ENCODE peak calls at places on chromosomes 2 and 18, in six cellular contexts. One of them, this sample, is unnamed.

GRCh38 chr18:75213610-75214009 is 3.0 kb downstream of the TSHZ1 start:
- DNase-seq in GM12878: no peak
- DNase-seq in A549: no peak
- DNase-seq in HepG2: no peak
- DNase-seq in endothelial cell of umbilical vein: peak; percentile 96
- DNase-seq in K562: no peak
- DNase-seq in this sample: no peak

GRCh38 chr18:11950824-11951223 is 30.5 kb upstream of the IMPA2 start:
- DNase-seq in A549: no peak
- DNase-seq in K562: no peak
- DNase-seq in GM12878: no peak
- DNase-seq in endothelial cell of umbilical vein: no peak
- DNase-seq in HepG2: no peak
- DNase-seq in this sample: no peak

GRCh38 chr2:165406053-165406628 is 63.4 kb upstream of the CSRNP3 start:
- DNase-seq in K562: no peak
- DNase-seq in HepG2: no peak
- DNase-seq in GM12878: no peak
- DNase-seq in endothelial cell of umbilical vein: no peak
- DNase-seq in A549: no peak
- DNase-seq in this sample: no peak

GRCh38 chr2:7825591-7826312 is 856.1 kb upstream of the ID2 start:
- DNase-seq in HepG2: peak; percentile 80
- DNase-seq in endothelial cell of umbilical vein: no peak
- DNase-seq in K562: no peak
- DNase-seq in A549: peak; percentile 66
- DNase-seq in GM12878: peak; percentile 78
- DNase-seq in this sample: no peak

GRCh38 chr2:181070834-181071200 is 90.4 kb downstream of the UBE2E3 start:
- DNase-seq in endothelial cell of umbilical vein: no peak
- DNase-seq in K562: no peak
- DNase-seq in HepG2: no peak
- DNase-seq in A549: no peak
- DNase-seq in GM12878: no peak
- DNase-seq in this sample: no peak

GRCh38 chr2:7355781-7356180 is 438.6 kb downstream of the RNF144A start:
- DNase-seq in A549: no peak
- DNase-seq in HepG2: no peak
- DNase-seq in GM12878: no peak
- DNase-seq in K562: no peak
- DNase-seq in endothelial cell of umbilical vein: no peak
- DNase-seq in this sample: no peak

GRCh38 chr2:7915302-7916200 is 766.3 kb upstream of the ID2 start:
- DNase-seq in GM12878: no peak
- DNase-seq in K562: no peak
- DNase-seq in endothelial cell of umbilical vein: no peak
- DNase-seq in HepG2: no peak
- DNase-seq in A549: no peak
- DNase-seq in this sample: no peak

GRCh38 chr2:222296911-222297599 is 1.7 kb downstream of the PAX3 start:
- DNase-seq in GM12878: no peak
- DNase-seq in K562: no peak
- DNase-seq in A549: no peak
- DNase-seq in endothelial cell of umbilical vein: no peak
- DNase-seq in HepG2: no peak
- DNase-seq in this sample: peak; percentile 82

GRCh38 chr2:216574046-216574445 is 59.2 kb upstream of the IGFBP2 start:
- DNase-seq in GM12878: no peak
- DNase-seq in endothelial cell of umbilical vein: no peak
- DNase-seq in A549: no peak
- DNase-seq in HepG2: no peak
- DNase-seq in K562: no peak
- DNase-seq in this sample: peak; percentile 82

GRCh38 chr2:61461404-61461803 is 9.5 kb downstream of the USP34 start:
- DNase-seq in endothelial cell of umbilical vein: no peak
- DNase-seq in GM12878: no peak
- DNase-seq in A549: no peak
- DNase-seq in HepG2: no peak
- DNase-seq in K562: no peak
- DNase-seq in this sample: no peak

GRCh38 chr2:110871637-110872036 is 139.3 kb downstream of the ACOXL start:
- DNase-seq in HepG2: no peak
- DNase-seq in K562: no peak
- DNase-seq in GM12878: no peak
- DNase-seq in endothelial cell of umbilical vein: no peak
- DNase-seq in A549: no peak
- DNase-seq in this sample: no peak

GRCh38 chr2:150480241-150480640 is 7.2 kb downstream of the RND3 start:
- DNase-seq in HepG2: no peak
- DNase-seq in endothelial cell of umbilical vein: peak; percentile 49
- DNase-seq in K562: no peak
- DNase-seq in GM12878: no peak
- DNase-seq in A549: no peak
- DNase-seq in this sample: no peak

GRCh38 chr2:241844066-241844728 is 14.5 kb downstream of the PDCD1 start:
- DNase-seq in HepG2: no peak
- DNase-seq in K562: peak; percentile 84
- DNase-seq in endothelial cell of umbilical vein: peak; percentile 44
- DNase-seq in A549: peak; percentile 43
- DNase-seq in GM12878: no peak
- DNase-seq in this sample: peak; percentile 87

GRCh38 chr2:97730245-97730644 is 16.9 kb downstream of the ZAP70 start:
- DNase-seq in A549: no peak
- DNase-seq in GM12878: no peak
- DNase-seq in endothelial cell of umbilical vein: no peak
- DNase-seq in K562: no peak
- DNase-seq in HepG2: no peak
- DNase-seq in this sample: no peak

GRCh38 chr2:236745420-236746210 is 176.0 kb downstream of the ACKR3 start:
- DNase-seq in GM12878: no peak
- DNase-seq in K562: no peak
- DNase-seq in HepG2: peak; percentile 10
- DNase-seq in endothelial cell of umbilical vein: no peak
- DNase-seq in A549: peak; percentile 71
- DNase-seq in this sample: no peak

GRCh38 chr18:13471495-13471845 is 252.9 kb downstream of the LDLRAD4 start:
- DNase-seq in K562: no peak
- DNase-seq in endothelial cell of umbilical vein: no peak
- DNase-seq in A549: no peak
- DNase-seq in HepG2: no peak
- DNase-seq in GM12878: no peak
- DNase-seq in this sample: no peak

GRCh38 chr18:68229351-68229750 is 485.6 kb downstream of the TMX3 start:
- DNase-seq in GM12878: no peak
- DNase-seq in A549: no peak
- DNase-seq in HepG2: no peak
- DNase-seq in endothelial cell of umbilical vein: no peak
- DNase-seq in K562: no peak
- DNase-seq in this sample: no peak

GRCh38 chr2:62309465-62310091 is 113.7 kb downstream of the B3GNT2 start:
- DNase-seq in HepG2: no peak
- DNase-seq in A549: no peak
- DNase-seq in GM12878: peak; percentile 99
- DNase-seq in endothelial cell of umbilical vein: peak; percentile 63
- DNase-seq in K562: no peak
- DNase-seq in this sample: peak; percentile 80

DNA sequence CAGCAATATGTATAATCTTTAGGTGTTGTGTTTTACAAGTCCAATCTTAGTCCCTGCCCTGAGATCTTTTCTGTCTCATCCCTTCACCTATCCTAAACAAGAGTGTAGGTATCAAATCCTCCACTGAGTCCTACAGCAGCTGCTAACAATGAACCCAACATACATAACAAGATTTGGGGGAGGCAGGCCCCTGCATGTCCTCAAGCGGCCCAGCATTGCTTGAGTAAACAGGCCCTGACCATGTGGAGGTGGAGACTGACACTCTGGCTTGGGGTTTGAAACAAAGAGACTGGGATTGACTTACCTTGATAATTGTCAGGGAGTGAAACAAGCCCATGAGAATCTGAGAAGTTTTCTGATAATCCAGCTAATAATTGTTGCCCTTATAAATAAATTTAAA is 213.4 kb downstream of the STK39 start:
- DNase-seq in endothelial cell of umbilical vein: no peak
- DNase-seq in K562: no peak
- DNase-seq in GM12878: no peak
- DNase-seq in A549: no peak
- DNase-seq in HepG2: no peak
- DNase-seq in this sample: no peak
- TF ChIP-seq MAX in endothelial cell of umbilical vein: no peak
- TF ChIP-seq MAX in K562: no peak
- TF ChIP-seq MAX in GM12878: no peak
- TF ChIP-seq MAX in A549: no peak
- TF ChIP-seq MAX in HepG2: no peak
- TF ChIP-seq MAX in this sample: no peak

GRCh38 chr2:46878240-46878877 is 37.2 kb downstream of the MCFD2 start:
- DNase-seq in K562: no peak
- DNase-seq in A549: no peak
- DNase-seq in HepG2: no peak
- DNase-seq in endothelial cell of umbilical vein: no peak
- DNase-seq in GM12878: no peak
- DNase-seq in this sample: no peak
- TF ChIP-seq MYC in K562: no peak
- TF ChIP-seq MYC in A549: no peak
- TF ChIP-seq MYC in HepG2: no peak
- TF ChIP-seq MYC in endothelial cell of umbilical vein: no peak
- TF ChIP-seq MYC in GM12878: no peak
- TF ChIP-seq MYC in this sample: no peak

DNA sequence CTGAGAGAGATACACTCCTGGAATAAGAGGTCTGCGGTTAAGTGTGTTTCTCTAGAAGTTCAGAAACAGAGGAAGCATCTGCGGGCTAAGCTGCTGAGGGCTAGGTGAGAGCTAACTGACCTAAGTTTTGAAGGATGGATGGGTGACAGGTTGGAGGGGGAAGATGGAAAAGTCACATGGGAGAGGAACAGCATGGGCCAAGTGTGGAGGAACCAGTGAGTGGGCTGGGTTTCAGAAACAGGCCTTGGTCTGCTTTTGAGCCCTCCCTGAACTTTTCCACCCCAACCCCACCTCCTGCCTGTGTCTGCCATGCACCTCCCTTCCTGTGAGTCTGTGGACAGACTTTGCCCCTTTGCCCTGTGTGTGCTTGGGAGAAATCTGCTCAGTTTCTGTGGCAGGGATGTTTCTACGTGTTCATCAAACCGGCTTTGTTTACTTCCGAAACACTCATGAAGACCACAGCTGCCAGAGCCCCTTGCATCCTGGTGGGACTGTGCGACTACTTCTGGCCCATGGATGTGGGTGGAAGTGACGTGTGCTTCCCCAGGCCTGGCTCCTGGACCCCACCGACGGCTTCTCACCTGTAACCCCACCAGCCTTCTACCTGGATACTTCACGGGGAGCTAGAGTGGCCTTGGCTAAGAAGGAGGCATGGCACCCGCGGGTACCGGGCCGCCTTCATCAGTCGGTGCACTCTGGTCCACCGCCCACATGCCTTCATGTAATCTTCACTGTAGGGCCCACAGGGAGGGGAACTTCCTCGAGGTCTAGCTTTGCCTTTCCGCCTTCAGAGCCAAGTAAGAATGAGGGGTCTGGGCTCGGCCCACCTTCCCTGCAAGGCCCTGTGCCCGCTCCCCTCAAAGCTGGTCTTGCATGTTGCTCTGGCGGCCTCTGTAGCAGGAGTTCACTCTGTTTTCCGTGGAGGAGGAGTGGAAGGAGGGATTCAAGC is 1.4 kb upstream of the HPCAL1 start:
- DNase-seq in GM12878: no peak
- DNase-seq in K562: no peak
- DNase-seq in A549: no peak
- DNase-seq in HepG2: peak; percentile 90
- DNase-seq in endothelial cell of umbilical vein: no peak
- DNase-seq in this sample: no peak
- TF ChIP-seq MAX in GM12878: no peak
- TF ChIP-seq MAX in K562: no peak
- TF ChIP-seq MAX in A549: no peak
- TF ChIP-seq MAX in HepG2: peak; percentile 90
- TF ChIP-seq MAX in endothelial cell of umbilical vein: no peak
- TF ChIP-seq MAX in this sample: no peak

DNA sequence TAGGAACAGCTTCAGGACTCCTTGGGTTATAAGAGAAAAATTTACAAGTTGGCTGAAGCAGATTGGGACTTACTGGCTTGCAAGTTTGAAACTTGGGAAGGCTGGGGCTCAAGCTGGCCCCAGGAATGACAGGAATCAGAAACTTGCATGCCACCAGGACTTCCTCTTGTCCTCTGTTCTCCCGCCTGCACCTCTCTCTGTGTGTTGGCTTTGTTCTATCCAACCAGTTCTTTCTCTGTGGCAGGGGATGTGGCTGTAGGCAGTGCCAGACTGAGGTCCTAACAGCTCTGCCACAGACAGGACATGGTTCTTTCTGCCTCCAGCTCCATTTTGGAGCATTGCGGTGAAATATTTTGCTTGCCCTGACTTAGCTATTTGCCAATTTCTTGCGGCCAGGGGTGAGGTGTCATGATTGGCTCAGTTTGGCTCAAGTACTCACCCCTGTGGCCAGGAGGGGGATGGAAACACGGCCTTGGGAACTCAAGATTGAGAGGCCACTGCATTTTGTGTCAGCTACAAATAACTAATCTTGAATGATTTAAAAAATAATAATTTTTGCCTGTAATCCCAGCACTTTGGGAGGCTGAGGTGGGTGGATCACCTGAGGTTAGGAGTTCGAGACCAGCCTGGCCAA is 48.9 kb downstream of the MEP1B start:
- DNase-seq in endothelial cell of umbilical vein: no peak
- DNase-seq in GM12878: no peak
- DNase-seq in A549: no peak
- DNase-seq in K562: no peak
- DNase-seq in HepG2: no peak
- DNase-seq in this sample: no peak
- TF ChIP-seq MYC in endothelial cell of umbilical vein: no peak
- TF ChIP-seq MYC in GM12878: no peak
- TF ChIP-seq MYC in A549: no peak
- TF ChIP-seq MYC in K562: no peak
- TF ChIP-seq MYC in HepG2: no peak
- TF ChIP-seq MYC in this sample: no peak

GRCh38 chr2:232013701-232014353 is 52.3 kb downstream of the DIS3L2 start:
- DNase-seq in K562: no peak
- DNase-seq in endothelial cell of umbilical vein: no peak
- DNase-seq in HepG2: no peak
- DNase-seq in A549: no peak
- DNase-seq in GM12878: peak; percentile 19
- DNase-seq in this sample: peak; percentile 16
- TF ChIP-seq MAX in K562: no peak
- TF ChIP-seq MAX in endothelial cell of umbilical vein: no peak
- TF ChIP-seq MAX in HepG2: no peak
- TF ChIP-seq MAX in A549: no peak
- TF ChIP-seq MAX in GM12878: no peak
- TF ChIP-seq MAX in this sample: no peak

This sample was measured in NB4.